ENCODE peak calls at places on chromosomes 4 and X, in six cellular contexts. J, B, I, Y, C and A are unnamed samples.

GRCh38 chr4:82429728-82430192 is 502 bp downstream of the HNRNPDL start:
- DNase-seq in I (no peak), B (no peak), C (no peak), Y (no peak), J (no peak), A (no peak)

GRCh38 chr4:88859191-88859812 is 161.7 kb upstream of the NAP1L5 start:
- DNase-seq in J (no peak), C (no peak), I (no peak), B (no peak), Y (no peak), A (no peak)

GRCh38 chrX:133353233-133353632 is 62.1 kb downstream of the GPC4 start:
- DNase-seq in Y (no peak), J (no peak), I (no peak), B (no peak), C (no peak), A (no peak)

GRCh38 chr4:7244343-7244680 is 52.0 kb downstream of the SORCS2 start:
- DNase-seq in J (no peak), Y (no peak), B (no peak), I (no peak), C (no peak), A (no peak)

GRCh38 chr4:75255261-75255660 is 258.9 kb downstream of the RCHY1 start:
- DNase-seq in I (no peak), J (no peak), Y (no peak), C (no peak), B (no peak), A (no peak)

GRCh38 chrX:83101961-83102360 is 406.1 kb upstream of the POU3F4 start:
- DNase-seq in J (no peak), Y (no peak), I (no peak), B (no peak), C (no peak), A (no peak)

GRCh38 chr4:172270421-172270820 is 457.2 kb downstream of the GALNTL6 start:
- DNase-seq in B (no peak), Y (no peak), J (no peak), C (no peak), I (no peak), A (no peak)

GRCh38 chr4:113707013-113707412 is 54.5 kb downstream of the CAMK2D start:
- DNase-seq in B (no peak), J (no peak), Y (no peak), I (no peak), C (no peak), A (no peak)

GRCh38 chr4:24413311-24413784 is 171.0 kb downstream of the DHX15 start:
- DNase-seq in J (peak), C (no peak), I (no peak), Y (no peak), B (no peak), A (no peak)

GRCh38 chr4:123415977-123416376 is 19.4 kb downstream of the SPRY1 start:
- DNase-seq in I (peak), J (no peak), B (peak), Y (no peak), C (no peak), A (no peak)

GRCh38 chrX:102154218-102154860 is 1.4 kb downstream of the BEX5 start:
- DNase-seq in C (no peak), B (no peak), Y (no peak), I (no peak), J (peak), A (no peak)

GRCh38 chrX:102155806-102156179 is at the start of gene BEX5:
- DNase-seq in Y (no peak), I (peak), J (no peak), B (no peak), C (no peak), A (no peak)

GRCh38 chrX:102154900-102155805 is 624 bp downstream of the BEX5 start:
- DNase-seq in Y (no peak), I (no peak), J (peak), B (no peak), C (no peak), A (no peak)
- TF ChIP-seq POLR2A in Y (no peak), I (no peak), J (no peak), B (no peak), C (no peak), A (no peak)

GRCh38 chrX:46589977-46590723 is 16.6 kb downstream of the CHST7 start:
- DNase-seq in J (no peak), I (no peak), B (no peak), C (no peak), Y (no peak), A (no peak)
- TF ChIP-seq POLR2AphosphoS5 in J (no peak), I (no peak), B (no peak), C (no peak), Y (no peak), A (no peak)

DNA sequence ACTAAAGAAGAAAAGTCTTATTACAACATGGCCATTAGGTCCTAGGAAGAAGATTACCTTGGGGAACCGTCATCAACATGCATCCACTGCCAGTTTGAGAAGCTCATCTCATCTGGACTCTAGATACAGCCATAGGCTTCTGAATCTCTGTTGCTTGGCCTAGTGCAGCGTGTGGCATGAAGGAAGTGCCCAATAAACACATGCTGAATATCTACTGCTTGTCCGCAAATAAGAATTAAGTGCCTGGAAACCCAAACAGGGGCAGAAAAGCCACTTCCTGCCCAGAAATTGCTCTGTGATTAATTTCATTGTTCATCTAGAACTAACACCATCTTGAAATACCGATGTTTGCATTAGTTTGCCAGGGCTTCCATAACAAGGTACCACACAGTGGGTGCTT is 241.1 kb upstream of the KLF3 start:
- DNase-seq in C (no peak), I (no peak), B (no peak), J (no peak), Y (no peak), A (no peak)
- TF ChIP-seq TAF1 in C (no peak), I (no peak), B (no peak), J (no peak), Y (no peak), A (no peak)

DNA sequence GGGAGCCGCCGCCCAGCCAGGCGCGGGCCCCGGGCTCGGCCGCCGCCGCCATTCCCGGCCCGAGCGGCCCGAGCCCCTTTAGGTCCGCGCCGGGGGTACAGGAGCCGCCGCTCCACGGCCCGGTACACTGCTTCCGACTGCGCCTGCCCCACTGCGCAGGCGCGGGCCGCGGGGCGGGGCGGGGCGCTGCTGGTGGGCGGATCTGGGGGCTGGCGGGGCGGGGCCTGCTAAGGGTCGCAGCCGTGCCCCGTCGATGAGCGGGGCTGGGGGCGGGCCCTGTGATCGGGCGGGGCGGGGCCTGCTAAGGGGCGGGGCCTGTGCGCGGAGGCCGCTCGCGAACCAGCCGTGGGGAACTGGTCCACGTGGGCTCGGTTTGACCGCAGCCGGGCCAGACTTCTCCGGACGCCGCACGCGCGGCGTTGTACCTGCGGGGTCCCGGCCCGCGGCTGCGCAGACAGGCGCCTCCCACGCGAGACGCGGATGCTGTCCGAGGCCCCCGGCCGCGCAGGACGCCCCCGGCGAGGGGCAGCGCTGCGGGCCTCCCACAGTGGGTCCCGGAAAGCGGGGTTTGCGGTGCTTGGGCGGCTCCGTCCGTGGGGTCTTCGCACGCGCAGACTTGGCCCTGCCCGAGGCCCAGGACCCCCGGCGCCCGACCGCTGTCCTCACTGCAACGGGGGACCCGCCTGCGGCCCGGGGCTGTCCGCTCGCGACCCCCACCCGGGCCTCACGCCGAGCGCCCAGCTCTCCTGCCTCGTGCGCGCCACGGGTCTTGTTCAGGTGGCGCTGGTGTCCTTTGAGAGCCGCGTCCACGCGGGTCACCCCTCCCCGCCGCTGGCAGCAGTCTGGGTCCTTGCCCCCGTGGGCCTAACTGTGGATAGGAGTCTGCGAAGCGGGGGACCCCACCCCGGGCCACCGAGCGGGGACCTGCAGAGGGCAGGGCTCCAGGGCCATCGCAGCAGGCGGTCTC is at the start of gene DGKQ:
- DNase-seq in B (peak), C (peak), J (peak), I (peak), Y (no peak), A (peak)
- TF ChIP-seq POLR2A in B (no peak), C (no peak), J (no peak), I (peak), Y (peak), A (no peak)

DNA sequence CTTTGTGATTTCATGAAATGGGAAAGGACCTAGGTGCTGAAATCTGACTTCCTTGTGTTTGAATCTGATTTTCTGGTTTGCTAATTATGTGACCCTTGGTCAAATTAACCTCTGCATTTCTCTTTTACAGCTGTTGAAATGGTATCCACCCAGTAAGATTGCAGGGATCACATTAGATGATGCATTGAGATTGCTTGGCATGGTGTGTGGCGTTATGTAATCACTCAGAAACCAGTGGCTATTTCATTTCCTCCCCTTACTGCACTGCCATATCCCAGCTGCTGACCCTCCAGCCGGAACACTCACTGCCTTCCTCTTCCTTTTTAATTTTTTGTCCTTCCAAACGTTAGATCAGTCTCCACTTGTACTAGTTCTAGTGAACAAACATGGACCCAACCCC is 79.0 kb downstream of the KLHL8 start:
- DNase-seq in I (no peak), Y (no peak), J (no peak), C (no peak), B (no peak), A (no peak)
- TF ChIP-seq POLR2AphosphoS5 in I (no peak), Y (no peak), J (no peak), C (no peak), B (no peak), A (no peak)

DNA sequence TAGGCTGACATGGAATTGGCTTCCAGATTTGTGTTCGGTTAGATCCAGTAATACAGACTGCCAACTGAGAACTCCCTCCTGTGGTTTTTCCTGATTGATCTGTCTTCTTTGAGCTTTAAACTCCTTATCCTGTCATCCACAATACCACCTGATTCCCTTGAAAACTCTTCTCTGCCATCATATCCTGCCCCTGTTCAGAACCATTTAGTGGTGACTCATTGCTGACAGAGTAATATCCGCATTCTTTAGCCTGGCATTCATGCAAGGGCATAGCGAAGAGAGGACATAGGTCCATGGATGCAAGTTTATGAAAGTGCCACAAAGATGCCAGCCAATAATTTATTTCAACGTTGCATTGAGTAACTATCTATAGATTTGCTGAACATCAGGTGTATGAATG is 76.6 kb downstream of the ITIH6 start:
- DNase-seq in Y (no peak), I (no peak), B (no peak), C (no peak), J (no peak), A (no peak)
- TF ChIP-seq TAF1 in Y (no peak), I (no peak), B (no peak), C (no peak), J (no peak), A (no peak)

GRCh38 chrX:41045960-41046567 is 39.2 kb upstream of the USP9X start:
- DNase-seq in I (peak), B (no peak), C (no peak), Y (no peak), J (no peak), A (no peak)
- TF ChIP-seq POLR2A in I (no peak), B (no peak), C (no peak), Y (no peak), J (no peak), A (no peak)

GRCh38 chr4:101825953-101826352 is 35.4 kb downstream of the BANK1 start:
- DNase-seq in J (no peak), B (no peak), C (no peak), Y (no peak), I (no peak), A (no peak)

GRCh38 chr4:101823864-101824263 is 33.3 kb downstream of the BANK1 start:
- DNase-seq in I (no peak), J (no peak), B (no peak), Y (no peak), C (no peak), A (no peak)

GRCh38 chr4:101824500-101824899 is 34.0 kb downstream of the BANK1 start:
- DNase-seq in Y (no peak), I (no peak), J (no peak), B (no peak), C (no peak), A (no peak)
- TF ChIP-seq POLR2AphosphoS5 in Y (no peak), I (no peak), J (no peak), B (no peak), C (no peak), A (no peak)

DNA sequence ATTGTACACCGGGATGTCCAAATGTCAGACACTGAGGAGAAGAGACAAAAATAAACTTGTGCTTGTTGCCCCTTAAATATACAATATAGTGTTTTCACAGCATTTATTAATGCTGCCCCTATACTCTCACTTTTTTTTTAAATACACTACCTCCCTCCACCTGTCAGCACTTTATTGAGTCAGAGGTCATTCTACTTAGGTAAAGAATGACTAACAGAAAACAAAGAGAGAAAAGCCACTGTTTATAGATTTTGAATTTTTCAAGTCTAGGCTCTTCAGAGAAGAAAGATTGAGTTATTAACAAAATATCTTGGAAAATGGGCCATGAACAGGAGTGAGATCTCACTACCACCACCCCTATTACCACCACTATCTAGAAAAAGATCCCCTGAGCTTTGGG is 58.1 kb downstream of the NIPAL1 start:
- DNase-seq in Y (no peak), B (no peak), C (no peak), J (no peak), I (no peak), A (no peak)
- TF ChIP-seq TAF1 in Y (no peak), B (no peak), C (no peak), J (no peak), I (no peak), A (no peak)

DNA sequence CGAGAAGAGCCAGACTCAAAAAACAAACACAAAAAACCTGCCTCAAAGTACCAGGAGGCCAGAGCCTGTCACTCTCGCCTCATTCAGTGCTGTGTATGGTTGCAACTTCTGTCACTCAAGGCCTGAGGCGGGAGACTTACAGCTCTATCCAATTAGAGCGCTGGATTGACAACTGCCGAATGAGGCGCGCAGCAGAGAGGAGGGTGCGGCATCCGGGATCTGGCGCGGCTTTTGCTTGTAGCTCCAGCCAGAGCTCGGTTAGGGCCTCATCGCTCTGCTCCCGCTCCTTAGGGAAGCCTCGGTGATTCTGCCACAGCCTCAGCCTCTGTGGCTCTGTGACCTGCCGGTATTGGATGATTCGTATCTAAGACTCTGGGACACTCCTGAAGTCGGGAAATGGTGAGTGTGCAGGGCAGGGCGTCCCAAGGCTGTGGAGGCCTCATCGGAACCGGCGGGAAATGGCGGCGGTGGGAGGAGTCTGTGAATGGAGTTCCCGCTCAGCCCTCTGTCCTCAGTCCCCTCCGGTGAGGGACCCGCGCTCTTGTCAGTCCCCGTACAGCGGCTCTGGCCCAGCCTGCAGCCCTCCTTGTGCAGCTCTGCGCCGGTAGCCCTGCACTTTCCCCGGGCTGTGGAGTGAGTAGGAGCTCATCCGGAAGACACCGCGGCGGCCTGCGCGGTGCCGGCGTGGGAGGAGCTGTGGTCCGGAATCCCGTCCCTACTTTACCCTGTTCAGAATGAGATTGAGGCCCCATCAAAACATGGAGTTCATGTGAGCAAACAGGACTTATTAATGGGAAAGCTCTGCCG is at the start of gene ZNF718:
- DNase-seq in B (no peak), J (peak), Y (peak), C (peak), I (peak), A (peak)
- TF ChIP-seq POLR2A in B (no peak), J (peak), Y (peak), C (peak), I (peak), A (peak)